ENCODE peak calls at places on chromosome 12, in nine cellular contexts. One of them, this sample, is unnamed.

GRCh38 chr12:119222222-119222951 is 43.7 kb downstream of the HSPB8 start:
- DNase-seq in AG09309: no peak
- DNase-seq in CD8-positive, alpha-beta T cell: no peak
- DNase-seq in kidney epithelial cell: no peak
- DNase-seq in IMR-90: no peak
- DNase-seq in DND-41: no peak
- DNase-seq in RWPE1: no peak
- DNase-seq in epithelial cell of esophagus: no peak
- DNase-seq in neural crest cell: no peak
- DNase-seq in this sample: no peak

GRCh38 chr12:103140217-103140616 is 182.7 kb downstream of the ASCL1 start:
- DNase-seq in AG09309: no peak
- DNase-seq in kidney epithelial cell: no peak
- DNase-seq in RWPE1: no peak
- DNase-seq in epithelial cell of esophagus: no peak
- DNase-seq in DND-41: no peak
- DNase-seq in neural crest cell: no peak
- DNase-seq in IMR-90: no peak
- DNase-seq in CD8-positive, alpha-beta T cell: no peak
- DNase-seq in this sample: no peak

GRCh38 chr12:94725375-94726168 is 75.2 kb upstream of the TMCC3 start:
- DNase-seq in CD8-positive, alpha-beta T cell: no peak
- DNase-seq in RWPE1: peak
- DNase-seq in neural crest cell: no peak
- DNase-seq in epithelial cell of esophagus: peak
- DNase-seq in DND-41: no peak
- DNase-seq in kidney epithelial cell: no peak
- DNase-seq in AG09309: peak
- DNase-seq in IMR-90: peak
- DNase-seq in this sample: peak

GRCh38 chr12:111389635-111390034 is 16.1 kb upstream of the SH2B3 start:
- DNase-seq in DND-41: no peak
- DNase-seq in epithelial cell of esophagus: no peak
- DNase-seq in kidney epithelial cell: no peak
- DNase-seq in RWPE1: no peak
- DNase-seq in AG09309: no peak
- DNase-seq in CD8-positive, alpha-beta T cell: no peak
- DNase-seq in neural crest cell: no peak
- DNase-seq in IMR-90: no peak
- DNase-seq in this sample: no peak

GRCh38 chr12:14613718-14614117 is 46.0 kb upstream of the PLBD1 start:
- DNase-seq in RWPE1: no peak
- DNase-seq in epithelial cell of esophagus: peak
- DNase-seq in neural crest cell: no peak
- DNase-seq in kidney epithelial cell: no peak
- DNase-seq in IMR-90: no peak
- DNase-seq in CD8-positive, alpha-beta T cell: no peak
- DNase-seq in DND-41: no peak
- DNase-seq in AG09309: no peak
- DNase-seq in this sample: peak

GRCh38 chr12:104668274-104668718 is 211.5 kb downstream of the CHST11 start:
- DNase-seq in DND-41: no peak
- DNase-seq in AG09309: no peak
- DNase-seq in RWPE1: no peak
- DNase-seq in CD8-positive, alpha-beta T cell: no peak
- DNase-seq in epithelial cell of esophagus: no peak
- DNase-seq in neural crest cell: no peak
- DNase-seq in kidney epithelial cell: no peak
- DNase-seq in IMR-90: peak
- DNase-seq in this sample: peak

GRCh38 chr12:90970471-90970870 is 15.5 kb upstream of the CCER1 start:
- DNase-seq in AG09309: no peak
- DNase-seq in CD8-positive, alpha-beta T cell: no peak
- DNase-seq in RWPE1: no peak
- DNase-seq in epithelial cell of esophagus: peak
- DNase-seq in DND-41: no peak
- DNase-seq in neural crest cell: no peak
- DNase-seq in kidney epithelial cell: peak
- DNase-seq in IMR-90: peak
- DNase-seq in this sample: no peak

GRCh38 chr12:4272014-4272975 is 1.3 kb upstream of the CCND2 start:
- DNase-seq in IMR-90: peak
- DNase-seq in RWPE1: peak
- DNase-seq in AG09309: no peak
- DNase-seq in CD8-positive, alpha-beta T cell: peak
- DNase-seq in epithelial cell of esophagus: peak
- DNase-seq in neural crest cell: peak
- DNase-seq in kidney epithelial cell: no peak
- DNase-seq in DND-41: peak
- DNase-seq in this sample: peak

GRCh38 chr12:89344043-89344861 is 8.0 kb downstream of the DUSP6 start:
- DNase-seq in IMR-90: no peak
- DNase-seq in kidney epithelial cell: no peak
- DNase-seq in neural crest cell: no peak
- DNase-seq in DND-41: no peak
- DNase-seq in AG09309: no peak
- DNase-seq in epithelial cell of esophagus: no peak
- DNase-seq in RWPE1: no peak
- DNase-seq in CD8-positive, alpha-beta T cell: no peak
- DNase-seq in this sample: no peak

GRCh38 chr12:64625243-64626077 is 15.2 kb downstream of the RASSF3 start:
- DNase-seq in kidney epithelial cell: peak
- DNase-seq in IMR-90: peak
- DNase-seq in DND-41: no peak
- DNase-seq in neural crest cell: no peak
- DNase-seq in RWPE1: peak
- DNase-seq in AG09309: peak
- DNase-seq in epithelial cell of esophagus: peak
- DNase-seq in CD8-positive, alpha-beta T cell: no peak
- DNase-seq in this sample: peak

GRCh38 chr12:49098035-49098451 is 3.4 kb upstream of the DHH start:
- DNase-seq in DND-41: peak
- DNase-seq in kidney epithelial cell: no peak
- DNase-seq in AG09309: no peak
- DNase-seq in neural crest cell: peak
- DNase-seq in CD8-positive, alpha-beta T cell: peak
- DNase-seq in epithelial cell of esophagus: peak
- DNase-seq in RWPE1: no peak
- DNase-seq in IMR-90: peak
- DNase-seq in this sample: no peak

GRCh38 chr12:45309826-45310626 is 94.1 kb downstream of the ANO6 start:
- DNase-seq in epithelial cell of esophagus: no peak
- DNase-seq in RWPE1: no peak
- DNase-seq in CD8-positive, alpha-beta T cell: no peak
- DNase-seq in AG09309: peak
- DNase-seq in kidney epithelial cell: no peak
- DNase-seq in IMR-90: peak
- DNase-seq in neural crest cell: no peak
- DNase-seq in DND-41: no peak
- DNase-seq in this sample: no peak

GRCh38 chr12:52969828-52970569 is 21.1 kb downstream of the KRT18 start:
- DNase-seq in DND-41: no peak
- DNase-seq in neural crest cell: no peak
- DNase-seq in IMR-90: no peak
- DNase-seq in epithelial cell of esophagus: no peak
- DNase-seq in CD8-positive, alpha-beta T cell: no peak
- DNase-seq in kidney epithelial cell: no peak
- DNase-seq in RWPE1: no peak
- DNase-seq in AG09309: no peak
- DNase-seq in this sample: no peak

GRCh38 chr12:111035578-111036301 is 115.4 kb upstream of the MYL2 start:
- DNase-seq in CD8-positive, alpha-beta T cell: no peak
- DNase-seq in epithelial cell of esophagus: peak
- DNase-seq in IMR-90: no peak
- DNase-seq in AG09309: no peak
- DNase-seq in RWPE1: no peak
- DNase-seq in DND-41: no peak
- DNase-seq in neural crest cell: peak
- DNase-seq in kidney epithelial cell: no peak
- DNase-seq in this sample: no peak

DNA sequence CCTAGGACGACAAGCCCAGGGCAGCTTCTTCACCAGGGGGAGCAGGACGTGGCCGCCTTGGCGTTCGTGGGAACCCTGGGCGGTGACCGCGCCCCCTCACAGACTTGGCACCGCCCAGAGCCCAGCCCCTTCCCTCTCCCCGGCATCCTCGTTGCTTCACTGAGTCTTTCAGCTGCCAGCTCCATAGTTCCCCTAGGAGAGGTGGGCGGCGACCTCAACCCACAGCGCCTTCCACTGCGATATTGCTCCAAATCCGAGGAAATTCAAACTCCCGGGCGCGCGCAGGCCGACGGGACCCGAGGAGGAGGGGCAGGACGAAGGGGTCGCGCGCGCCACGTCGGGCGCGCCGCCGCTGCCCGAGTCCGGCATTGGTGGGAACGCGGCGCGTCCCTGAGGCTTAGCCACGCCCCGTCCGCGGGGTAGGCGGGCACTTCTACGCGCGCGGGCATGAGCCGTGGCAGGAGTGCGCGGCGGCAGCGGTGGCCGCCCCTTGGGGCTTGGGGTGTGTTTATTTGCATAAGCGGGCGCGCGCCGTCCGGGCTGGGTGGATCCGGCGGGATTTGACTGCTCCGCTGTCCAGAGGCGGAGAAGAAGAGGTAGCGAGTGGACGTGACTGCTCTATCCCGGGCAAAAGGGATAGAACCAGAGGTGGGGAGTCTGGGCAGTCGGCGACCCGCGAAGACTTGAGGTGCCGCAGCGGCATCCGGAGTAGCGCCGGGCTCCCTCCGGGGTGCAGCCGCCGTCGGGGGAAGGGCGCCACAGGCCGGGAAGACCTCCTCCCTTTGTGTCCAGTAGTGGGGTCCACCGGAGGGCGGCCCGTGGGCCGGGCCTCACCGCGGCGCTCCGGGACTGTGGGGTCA is at the start of the genes APAF1 and IKBIP:
- DNase-seq in IMR-90: peak
- DNase-seq in CD8-positive, alpha-beta T cell: peak
- DNase-seq in RWPE1: peak
- DNase-seq in epithelial cell of esophagus: peak
- DNase-seq in neural crest cell: peak
- DNase-seq in kidney epithelial cell: peak
- DNase-seq in DND-41: peak
- DNase-seq in AG09309: peak
- DNase-seq in this sample: peak
- TF ChIP-seq CTCF in IMR-90: no peak
- TF ChIP-seq CTCF in CD8-positive, alpha-beta T cell: no peak
- TF ChIP-seq CTCF in RWPE1: no peak
- TF ChIP-seq CTCF in epithelial cell of esophagus: no peak
- TF ChIP-seq CTCF in neural crest cell: no peak
- TF ChIP-seq CTCF in kidney epithelial cell: no peak
- TF ChIP-seq CTCF in DND-41: no peak
- TF ChIP-seq CTCF in AG09309: no peak
- TF ChIP-seq CTCF in this sample: no peak

DNA sequence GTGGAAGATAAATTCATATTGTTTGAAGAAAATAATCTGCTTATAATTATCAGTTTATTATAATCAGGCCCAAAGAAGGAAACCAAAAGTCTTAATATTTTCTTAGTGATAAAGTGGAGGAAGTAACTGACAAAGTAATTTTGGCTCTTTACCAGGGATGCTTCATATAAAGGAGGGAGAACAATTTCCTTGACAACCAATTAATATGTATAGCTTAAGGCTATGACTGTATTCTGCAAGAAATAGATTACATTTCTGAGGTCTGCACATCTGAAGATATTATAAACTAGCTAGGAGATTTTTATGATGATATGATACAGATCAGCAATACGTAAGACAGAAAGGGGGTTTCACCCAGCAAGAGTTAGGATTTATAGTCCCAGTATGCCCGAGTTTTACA is 90.8 kb downstream of the BICD1 start:
- DNase-seq in epithelial cell of esophagus: no peak
- DNase-seq in CD8-positive, alpha-beta T cell: no peak
- DNase-seq in DND-41: no peak
- DNase-seq in IMR-90: peak
- DNase-seq in RWPE1: no peak
- DNase-seq in kidney epithelial cell: no peak
- DNase-seq in AG09309: no peak
- DNase-seq in neural crest cell: no peak
- DNase-seq in this sample: no peak
- TF ChIP-seq CTCF in epithelial cell of esophagus: no peak
- TF ChIP-seq CTCF in CD8-positive, alpha-beta T cell: no peak
- TF ChIP-seq CTCF in DND-41: no peak
- TF ChIP-seq CTCF in IMR-90: no peak
- TF ChIP-seq CTCF in RWPE1: no peak
- TF ChIP-seq CTCF in kidney epithelial cell: no peak
- TF ChIP-seq CTCF in AG09309: no peak
- TF ChIP-seq CTCF in neural crest cell: no peak
- TF ChIP-seq CTCF in this sample: no peak

GRCh38 chr12:38904932-38905479 is 385 bp downstream of the CPNE8 start:
- DNase-seq in epithelial cell of esophagus: peak
- DNase-seq in kidney epithelial cell: peak
- DNase-seq in DND-41: no peak
- DNase-seq in CD8-positive, alpha-beta T cell: peak
- DNase-seq in neural crest cell: peak
- DNase-seq in IMR-90: no peak
- DNase-seq in AG09309: no peak
- DNase-seq in RWPE1: peak
- DNase-seq in this sample: peak

GRCh38 chr12:38906482-38907170 is 1.2 kb upstream of the CPNE8 start:
- DNase-seq in AG09309: peak
- DNase-seq in IMR-90: no peak
- DNase-seq in kidney epithelial cell: peak
- DNase-seq in epithelial cell of esophagus: peak
- DNase-seq in CD8-positive, alpha-beta T cell: peak
- DNase-seq in RWPE1: peak
- DNase-seq in DND-41: no peak
- DNase-seq in neural crest cell: peak
- DNase-seq in this sample: peak

GRCh38 chr12:38903596-38903995 is 1.8 kb downstream of the CPNE8 start:
- DNase-seq in DND-41: no peak
- DNase-seq in IMR-90: no peak
- DNase-seq in neural crest cell: no peak
- DNase-seq in RWPE1: no peak
- DNase-seq in kidney epithelial cell: no peak
- DNase-seq in CD8-positive, alpha-beta T cell: no peak
- DNase-seq in AG09309: no peak
- DNase-seq in epithelial cell of esophagus: no peak
- DNase-seq in this sample: no peak

GRCh38 chr12:38907171-38907923 is 2.0 kb upstream of the CPNE8 start:
- DNase-seq in RWPE1: no peak
- DNase-seq in epithelial cell of esophagus: no peak
- DNase-seq in CD8-positive, alpha-beta T cell: no peak
- DNase-seq in neural crest cell: no peak
- DNase-seq in IMR-90: no peak
- DNase-seq in kidney epithelial cell: no peak
- DNase-seq in DND-41: no peak
- DNase-seq in AG09309: no peak
- DNase-seq in this sample: no peak

GRCh38 chr12:38905480-38906351 is at the start of gene CPNE8:
- DNase-seq in neural crest cell: peak
- DNase-seq in CD8-positive, alpha-beta T cell: no peak
- DNase-seq in IMR-90: no peak
- DNase-seq in AG09309: no peak
- DNase-seq in DND-41: no peak
- DNase-seq in epithelial cell of esophagus: peak
- DNase-seq in kidney epithelial cell: no peak
- DNase-seq in RWPE1: peak
- DNase-seq in this sample: peak
- TF ChIP-seq CTCF in neural crest cell: no peak
- TF ChIP-seq CTCF in CD8-positive, alpha-beta T cell: no peak
- TF ChIP-seq CTCF in IMR-90: no peak
- TF ChIP-seq CTCF in AG09309: no peak
- TF ChIP-seq CTCF in DND-41: no peak
- TF ChIP-seq CTCF in epithelial cell of esophagus: no peak
- TF ChIP-seq CTCF in kidney epithelial cell: no peak
- TF ChIP-seq CTCF in RWPE1: no peak
- TF ChIP-seq CTCF in this sample: no peak

GRCh38 chr12:30304528-30304927 is 391.1 kb downstream of the IPO8 start:
- DNase-seq in epithelial cell of esophagus: no peak
- DNase-seq in AG09309: no peak
- DNase-seq in CD8-positive, alpha-beta T cell: no peak
- DNase-seq in IMR-90: no peak
- DNase-seq in DND-41: no peak
- DNase-seq in neural crest cell: no peak
- DNase-seq in kidney epithelial cell: no peak
- DNase-seq in RWPE1: no peak
- DNase-seq in this sample: no peak
- TF ChIP-seq CTCF in epithelial cell of esophagus: peak
- TF ChIP-seq CTCF in AG09309: no peak
- TF ChIP-seq CTCF in CD8-positive, alpha-beta T cell: no peak
- TF ChIP-seq CTCF in IMR-90: no peak
- TF ChIP-seq CTCF in DND-41: no peak
- TF ChIP-seq CTCF in neural crest cell: no peak
- TF ChIP-seq CTCF in kidney epithelial cell: no peak
- TF ChIP-seq CTCF in RWPE1: no peak
- TF ChIP-seq CTCF in this sample: no peak